ENCODE peak calls at places on chromosome 4, in five cellular contexts. V is fibroblast of lung, B is HCT116, D is mammary epithelial cell, H is WERI-Rb-1. O is an unnamed sample. For H3K36me3, the result is how much of the 10 kb centered on the place peaks cover.

GRCh38 chr4:46329118-46329976 is 60.6 kb downstream of the GABRA2 start:
- DNase-seq in V (peak), B (no peak), D (peak), H (peak), O (peak)

GRCh38 chr4:59920414-59920813 is 1279.7 kb upstream of the ADGRL3 start:
- DNase-seq in V (no peak), B (no peak), D (no peak), H (no peak), O (no peak)

GRCh38 chr4:59570850-59571476 is 1629.2 kb upstream of the ADGRL3 start:
- DNase-seq in V (no peak), B (no peak), D (no peak), H (no peak), O (no peak)

GRCh38 chr4:985123-985830 is 1.6 kb upstream of the IDUA start:
- DNase-seq in V (peak), B (no peak), D (peak), H (peak), O (peak)

GRCh38 chr4:59127748-59128147 is 2017.6 kb upstream of the IGFBP7 start:
- DNase-seq in V (no peak), B (no peak), D (no peak), H (no peak), O (no peak)

GRCh38 chr4:173317003-173317402 is 17.2 kb downstream of the HMGB2 start:
- DNase-seq in V (no peak), B (no peak), D (no peak), H (peak), O (no peak)

GRCh38 chr4:89298160-89298559 is 9.4 kb downstream of the GPRIN3 start:
- DNase-seq in V (no peak), B (no peak), D (no peak), H (no peak), O (no peak)

GRCh38 chr4:47031011-47031678 is at the start of gene GABRB1:
- DNase-seq in V (peak), B (no peak), D (peak), H (peak), O (no peak)

GRCh38 chr4:7890635-7891393 is 48.8 kb downstream of the AFAP1 start:
- DNase-seq in V (peak), B (no peak), D (peak), H (no peak), O (no peak)

GRCh38 chr4:120720354-120720753 is 202.2 kb downstream of the PRDM5 start:
- DNase-seq in V (no peak), B (no peak), D (no peak), H (no peak), O (no peak)

GRCh38 chr4:26819478-26819877 is 41.2 kb upstream of the STIM2 start:
- DNase-seq in V (no peak), B (no peak), D (no peak), H (no peak), O (no peak)
- TF ChIP-seq CTCF in V (no peak), B (no peak), D (no peak), H (no peak), O (no peak)

DNA sequence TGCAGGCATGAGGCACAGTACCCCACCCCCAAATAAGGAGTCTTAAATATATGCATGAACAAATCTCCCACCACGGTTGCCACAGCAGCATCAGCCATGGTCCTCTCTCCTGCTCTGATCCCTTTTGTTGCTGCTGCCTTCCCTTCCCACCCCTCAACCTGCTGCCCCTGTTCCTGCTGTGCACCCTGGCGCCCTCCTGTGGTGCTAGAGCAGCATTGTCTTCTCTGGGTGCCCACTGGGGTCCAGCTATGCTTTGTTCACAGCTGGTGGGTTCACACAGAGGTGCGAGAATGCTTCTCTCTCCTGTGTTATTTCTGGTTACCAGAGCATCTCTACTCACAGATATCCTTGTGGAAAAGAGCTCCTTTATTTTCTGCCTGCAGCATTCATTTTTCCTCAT is 116.2 kb downstream of the GATB start:
- DNase-seq in V (no peak), B (peak), D (no peak), H (peak), O (no peak)
- H3K36me3 ChIP-seq in V (under half), B (under half), D (under half), H (under half), O (under half)

GRCh38 chr4:48290146-48290772 is 20.6 kb upstream of the TEC start:
- DNase-seq in V (no peak), B (peak), D (peak), H (peak), O (no peak)
- TF ChIP-seq CTCF in V (peak), B (peak), D (peak), H (peak), O (peak)

GRCh38 chr4:185758807-185759206 is 53.2 kb downstream of the SORBS2 start:
- DNase-seq in V (no peak), B (no peak), D (no peak), H (no peak), O (no peak)

GRCh38 chr4:185755451-185755850 is 56.5 kb downstream of the SORBS2 start:
- DNase-seq in V (peak), B (no peak), D (no peak), H (no peak), O (no peak)

GRCh38 chr4:185754961-185755360 is 57.0 kb downstream of the SORBS2 start:
- DNase-seq in V (no peak), B (no peak), D (no peak), H (no peak), O (no peak)

GRCh38 chr4:185748901-185749390 is 63.0 kb downstream of the SORBS2 start:
- DNase-seq in V (no peak), B (no peak), D (no peak), H (no peak), O (no peak)

DNA sequence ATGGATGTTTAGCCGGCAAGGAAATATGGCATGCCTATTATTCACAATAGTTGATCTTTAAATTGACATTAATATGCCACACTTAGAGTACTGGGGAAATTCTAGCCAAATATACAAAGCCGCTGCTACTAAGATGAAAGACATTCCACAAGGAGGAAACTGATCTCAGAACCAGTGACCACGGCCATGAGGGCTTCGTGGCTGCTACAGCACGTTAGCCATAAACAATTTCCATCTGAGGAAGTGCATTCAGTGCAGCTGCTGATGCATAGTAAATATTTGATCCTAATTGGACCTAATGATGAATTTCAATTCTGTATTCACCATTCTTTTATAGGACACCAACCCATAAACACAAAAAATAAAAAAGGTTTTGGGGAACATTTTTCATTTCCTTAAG is 59.1 kb downstream of the SORBS2 start:
- DNase-seq in V (peak), B (no peak), D (no peak), H (no peak), O (no peak)
- H3K36me3 ChIP-seq in V (under half), B (under half), D (under half), H (under half), O (under half)